ENCODE peak calls at places on chromosomes 11 and 22, in seven cellular contexts. G is K562, D is adrenal gland, E is HFF-Myc, Q is AG09309, F is right lobe of liver, N is fibroblast of pulmonary artery. J is an unnamed sample.

GRCh38 chr22:46774456-46775363 is 12.3 kb downstream of the TBC1D22A start:
- DNase-seq in G (no peak), D (no peak), E (no peak), Q (no peak), F (no peak), N (no peak), J (no peak)

GRCh38 chr22:42116848-42117424 is 13.7 kb downstream of the CYP2D6 start:
- DNase-seq in G (no peak), D (no peak), E (no peak), Q (no peak), F (no peak), N (peak), J (no peak)

GRCh38 chr11:25938952-25939351 is 393.0 kb upstream of the ANO3 start:
- DNase-seq in G (no peak), D (no peak), E (no peak), Q (no peak), F (no peak), N (no peak), J (no peak)

GRCh38 chr11:35978173-35978572 is 34.3 kb downstream of the LDLRAD3 start:
- DNase-seq in G (no peak), D (no peak), E (no peak), Q (no peak), F (no peak), N (no peak), J (no peak)

GRCh38 chr22:23070418-23071162 is at the start of gene GNAZ:
- DNase-seq in G (no peak), D (peak), E (no peak), Q (no peak), F (peak), N (no peak), J (peak)

GRCh38 chr11:46210133-46210636 is 67.3 kb upstream of the CREB3L1 start:
- DNase-seq in G (peak), D (peak), E (peak), Q (peak), F (no peak), N (peak), J (no peak)

GRCh38 chr11:102306817-102307814 is 10.2 kb upstream of the BIRC3 start:
- DNase-seq in G (no peak), D (no peak), E (no peak), Q (no peak), F (no peak), N (no peak), J (no peak)

GRCh38 chr11:117478126-117478856 is 150.6 kb downstream of the CEP164 start:
- DNase-seq in G (no peak), D (no peak), E (no peak), Q (no peak), F (no peak), N (no peak), J (no peak)

GRCh38 chr22:32202539-32203180 is 2.2 kb downstream of the RFPL2 start:
- DNase-seq in G (peak), D (no peak), E (peak), Q (no peak), F (peak), N (peak), J (peak)

GRCh38 chr11:68354181-68354872 is 41.9 kb downstream of the LRP5 start:
- DNase-seq in G (no peak), D (peak), E (peak), Q (peak), F (peak), N (peak), J (no peak)

GRCh38 chr11:67262731-67263675 is 3.3 kb upstream of the GRK2 start:
- DNase-seq in G (peak), D (peak), E (no peak), Q (peak), F (peak), N (peak), J (peak)

GRCh38 chr22:35432226-35432905 is 32.4 kb downstream of the MCM5 start:
- DNase-seq in G (no peak), D (no peak), E (no peak), Q (no peak), F (no peak), N (no peak), J (no peak)

GRCh38 chr22:35430897-35431322 is 31.0 kb downstream of the MCM5 start:
- DNase-seq in G (peak), D (peak), E (peak), Q (peak), F (peak), N (peak), J (peak)

GRCh38 chr22:35435201-35435712 is 35.3 kb downstream of the MCM5 start:
- DNase-seq in G (no peak), D (no peak), E (no peak), Q (no peak), F (no peak), N (no peak), J (no peak)

GRCh38 chr22:35434061-35434750 is 34.3 kb downstream of the MCM5 start:
- DNase-seq in G (peak), D (no peak), E (no peak), Q (no peak), F (no peak), N (no peak), J (no peak)

GRCh38 chr22:35431483-35432205 is 31.7 kb downstream of the MCM5 start:
- DNase-seq in G (no peak), D (no peak), E (no peak), Q (no peak), F (peak), N (no peak), J (no peak)
- TF ChIP-seq CTCF in G (no peak), D (no peak), E (no peak), Q (peak), F (no peak), N (peak), J (no peak)

DNA sequence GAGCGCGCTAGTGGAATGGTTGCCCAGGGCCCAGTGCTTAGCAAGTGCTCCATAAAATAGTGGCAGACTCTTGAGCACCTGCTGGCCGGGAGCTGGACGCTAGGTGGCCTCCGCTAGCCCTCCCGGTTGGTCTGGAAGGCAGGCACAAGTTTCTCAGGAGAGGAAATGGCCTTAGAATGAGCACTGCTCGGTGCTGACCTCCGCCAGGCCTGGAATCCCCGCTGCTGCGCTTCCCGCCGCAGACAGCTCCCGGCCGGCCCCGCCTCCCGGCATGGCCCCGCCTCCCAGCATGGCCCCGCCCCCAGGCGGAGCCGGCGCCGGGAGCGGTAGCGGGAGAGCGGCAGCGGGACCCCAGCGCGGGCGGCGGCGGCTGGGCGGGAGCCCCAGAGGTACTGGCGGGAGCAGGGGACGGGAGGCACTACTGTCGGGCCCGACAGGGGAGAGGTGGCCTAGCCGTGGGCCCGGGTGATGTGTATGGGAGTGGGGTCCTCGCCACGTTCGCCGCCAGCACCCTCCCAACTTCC is at the start of gene SIPA1:
- DNase-seq in G (peak), D (peak), E (peak), Q (peak), F (peak), N (peak), J (peak)
- TF ChIP-seq CTCF in G (peak), D (peak), E (peak), Q (peak), F (peak), N (peak), J (peak)

GRCh38 chr22:47929073-47929472 is 1166.6 kb downstream of the TBC1D22A start:
- DNase-seq in G (no peak), D (no peak), E (no peak), Q (no peak), F (no peak), N (no peak), J (no peak)

GRCh38 chr22:47927811-47928210 is 1165.4 kb downstream of the TBC1D22A start:
- DNase-seq in G (no peak), D (no peak), E (no peak), Q (no peak), F (no peak), N (no peak), J (no peak)

GRCh38 chr22:47933226-47933625 is 1170.8 kb downstream of the TBC1D22A start:
- DNase-seq in G (no peak), D (no peak), E (no peak), Q (no peak), F (no peak), N (no peak), J (no peak)

GRCh38 chr22:47929646-47930185 is 1167.3 kb downstream of the TBC1D22A start:
- DNase-seq in G (no peak), D (no peak), E (no peak), Q (no peak), F (no peak), N (no peak), J (no peak)

GRCh38 chr22:47928626-47929025 is 1166.2 kb downstream of the TBC1D22A start:
- DNase-seq in G (no peak), D (no peak), E (no peak), Q (no peak), F (no peak), N (no peak), J (no peak)
- TF ChIP-seq CTCF in G (no peak), D (no peak), E (no peak), Q (no peak), F (no peak), N (no peak), J (no peak)

DNA sequence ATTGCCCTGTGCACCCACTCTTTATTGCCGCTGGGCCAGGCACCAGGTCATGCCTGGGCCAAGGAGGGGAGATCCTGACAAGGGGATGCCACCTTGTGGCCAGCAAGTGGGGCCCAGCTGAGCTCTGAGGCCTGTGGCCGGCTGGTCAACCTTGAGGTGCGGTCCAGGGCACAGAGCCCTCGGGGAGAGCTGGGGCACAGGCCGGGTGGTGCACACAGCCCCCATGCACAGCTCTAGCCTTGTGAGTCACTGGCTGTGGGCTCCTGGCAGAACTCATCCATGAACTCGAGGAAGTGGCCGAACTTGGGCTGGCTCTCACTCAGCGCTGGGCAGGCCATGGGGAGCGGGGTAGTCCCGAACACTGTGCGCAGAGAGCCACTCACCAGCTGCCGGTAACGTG is 94.3 kb downstream of the RNF169 start:
- DNase-seq in G (no peak), D (no peak), E (no peak), Q (no peak), F (no peak), N (no peak), J (no peak)
- TF ChIP-seq CTCF in G (peak), D (no peak), E (no peak), Q (peak), F (no peak), N (no peak), J (no peak)

GRCh38 chr22:28112130-28112529 is 193.1 kb upstream of the PITPNB start:
- DNase-seq in G (no peak), D (no peak), E (no peak), Q (no peak), F (no peak), N (no peak), J (no peak)

GRCh38 chr22:28116261-28116673 is 197.2 kb upstream of the PITPNB start:
- DNase-seq in G (no peak), D (no peak), E (peak), Q (peak), F (no peak), N (peak), J (no peak)

GRCh38 chr22:28111501-28111900 is 192.4 kb upstream of the PITPNB start:
- DNase-seq in G (no peak), D (no peak), E (no peak), Q (peak), F (no peak), N (no peak), J (no peak)

GRCh38 chr22:28115426-28115825 is 196.4 kb upstream of the PITPNB start:
- DNase-seq in G (no peak), D (no peak), E (no peak), Q (no peak), F (no peak), N (no peak), J (no peak)

GRCh38 chr22:28112548-28113043 is 193.5 kb upstream of the PITPNB start:
- DNase-seq in G (peak), D (peak), E (peak), Q (peak), F (no peak), N (peak), J (peak)
- TF ChIP-seq CTCF in G (peak), D (peak), E (peak), Q (peak), F (peak), N (peak), J (peak)

GRCh38 chr22:44091021-44091721 is 67.1 kb downstream of the PARVB start:
- DNase-seq in G (no peak), D (no peak), E (no peak), Q (no peak), F (peak), N (peak), J (peak)
- TF ChIP-seq CTCF in G (no peak), D (no peak), E (peak), Q (peak), F (no peak), N (peak), J (peak)

DNA sequence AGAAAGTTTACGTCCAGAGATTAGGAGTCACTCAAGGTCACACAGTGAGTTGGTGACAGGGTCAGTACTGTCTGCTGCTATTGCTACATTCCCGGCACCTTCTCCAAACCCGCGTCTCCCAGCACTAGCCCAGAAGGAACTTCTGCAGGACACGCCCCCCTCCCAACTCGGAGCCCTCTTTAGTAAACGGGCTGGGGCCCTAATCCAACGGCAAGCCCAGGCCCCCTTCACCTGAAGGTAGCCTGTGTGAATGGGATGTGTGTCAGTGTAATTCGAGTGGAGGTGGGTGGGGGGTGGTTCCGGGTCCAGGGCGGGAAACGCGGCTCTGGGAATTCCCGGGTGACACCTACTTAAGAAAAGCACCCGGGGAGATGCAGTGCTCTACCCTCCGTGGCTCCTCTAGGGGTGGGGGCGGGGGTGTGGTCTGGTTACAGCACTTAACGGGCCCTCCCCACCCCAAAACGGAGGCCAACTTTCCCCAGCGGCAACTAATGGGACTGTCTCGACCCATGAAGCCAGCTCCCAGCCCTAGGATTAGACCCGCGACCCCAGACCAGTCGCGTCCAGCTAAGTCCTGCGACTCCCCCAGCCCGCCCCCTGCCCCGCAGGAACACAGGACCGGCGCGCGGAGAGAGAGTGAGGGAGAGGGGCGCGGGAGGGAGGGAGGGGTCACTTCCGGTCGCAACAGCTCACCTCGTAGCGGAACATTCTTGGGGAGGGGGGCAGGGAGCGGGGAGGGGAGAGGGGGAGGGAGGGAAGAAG is 468 bp downstream of the PATL1 start:
- DNase-seq in G (peak), D (peak), E (no peak), Q (no peak), F (peak), N (peak), J (peak)
- TF ChIP-seq CTCF in G (peak), D (peak), E (no peak), Q (no peak), F (no peak), N (peak), J (peak)

GRCh38 chr22:45335854-45336492 is 26.2 kb downstream of the FAM118A start:
- DNase-seq in G (no peak), D (no peak), E (no peak), Q (no peak), F (no peak), N (no peak), J (no peak)

GRCh38 chr22:45338795-45339194 is 29.1 kb downstream of the FAM118A start:
- DNase-seq in G (no peak), D (no peak), E (no peak), Q (no peak), F (no peak), N (no peak), J (no peak)

GRCh38 chr22:45335021-45335818 is 25.5 kb downstream of the FAM118A start:
- DNase-seq in G (no peak), D (peak), E (no peak), Q (no peak), F (peak), N (no peak), J (peak)

GRCh38 chr22:45337536-45337935 is 27.8 kb downstream of the FAM118A start:
- DNase-seq in G (no peak), D (no peak), E (no peak), Q (no peak), F (no peak), N (no peak), J (no peak)

DNA sequence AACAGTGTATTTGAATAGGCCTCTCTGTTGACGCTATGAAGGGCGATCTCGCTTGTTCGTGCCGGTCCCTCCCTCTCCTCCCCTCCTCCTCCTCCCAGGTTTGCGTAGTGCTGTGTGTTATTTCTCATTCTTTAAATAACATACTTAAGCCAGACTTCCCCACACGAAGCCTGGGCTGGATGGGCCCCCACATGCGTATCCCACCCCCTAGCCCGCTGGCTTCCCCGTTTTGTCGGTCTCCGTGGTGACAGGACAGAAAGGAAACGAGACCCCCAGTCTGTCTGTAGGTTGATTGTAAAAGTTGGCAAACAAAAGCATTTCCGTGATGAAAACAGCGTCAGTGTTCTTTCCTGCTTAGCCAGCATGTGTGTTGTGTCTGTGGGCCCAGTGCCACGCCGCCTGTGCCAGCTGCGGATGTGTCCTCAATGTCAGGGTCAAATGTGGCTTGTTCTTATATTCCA is 27.3 kb downstream of the FAM118A start:
- DNase-seq in G (no peak), D (peak), E (no peak), Q (no peak), F (peak), N (peak), J (no peak)
- TF ChIP-seq CTCF in G (no peak), D (no peak), E (no peak), Q (no peak), F (no peak), N (no peak), J (no peak)

GRCh38 chr11:72237112-72237931 is 6.7 kb downstream of the PHOX2A start:
- DNase-seq in G (no peak), D (no peak), E (no peak), Q (no peak), F (peak), N (no peak), J (no peak)

GRCh38 chr11:72239849-72240460 is 4.0 kb downstream of the PHOX2A start:
- DNase-seq in G (no peak), D (peak), E (no peak), Q (no peak), F (peak), N (peak), J (peak)

GRCh38 chr11:72239296-72239848 is 4.6 kb downstream of the PHOX2A start:
- DNase-seq in G (no peak), D (peak), E (peak), Q (no peak), F (peak), N (peak), J (no peak)

GRCh38 chr11:72238040-72238450 is 5.9 kb downstream of the PHOX2A start:
- DNase-seq in G (peak), D (peak), E (no peak), Q (no peak), F (peak), N (peak), J (peak)

DNA sequence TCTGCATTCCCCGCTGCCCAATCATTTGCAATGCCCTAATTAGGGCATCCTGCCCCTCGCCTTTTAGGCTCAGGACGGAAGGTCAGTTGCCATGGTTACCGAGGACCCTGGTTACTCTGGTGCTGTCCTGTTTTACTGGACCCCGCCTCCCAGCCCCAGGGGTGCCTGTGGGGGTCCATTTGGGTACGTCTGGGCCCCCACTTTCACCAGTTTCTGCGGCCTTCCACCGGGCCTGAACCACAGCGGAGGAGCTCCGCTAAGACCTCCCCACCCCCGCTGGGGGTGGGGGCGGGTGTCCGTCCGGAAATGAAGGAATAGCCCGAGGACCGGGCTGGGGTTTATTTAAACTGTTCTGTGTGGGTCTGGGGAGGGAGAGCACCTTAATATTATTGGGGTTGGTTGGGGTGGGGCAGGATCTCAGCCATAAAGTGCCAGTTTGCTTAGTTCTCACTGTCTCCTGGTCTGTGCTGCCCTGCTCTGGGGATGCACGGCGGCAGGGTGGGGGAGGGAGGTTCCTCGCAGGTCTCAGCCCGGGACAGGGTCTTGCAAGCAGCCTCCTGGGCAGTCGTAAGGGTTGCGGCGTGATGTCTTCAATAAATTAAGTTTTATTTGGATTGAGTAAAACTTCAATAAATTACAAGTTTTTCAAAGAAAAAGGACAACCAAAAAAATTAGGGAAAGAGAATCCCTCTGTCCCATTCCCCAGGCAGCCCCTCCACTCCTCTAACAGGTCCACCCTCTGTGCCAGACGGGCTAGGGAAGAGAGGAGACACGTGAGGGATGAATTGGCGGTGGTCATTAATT is 5.3 kb downstream of the PHOX2A start:
- DNase-seq in G (no peak), D (no peak), E (no peak), Q (no peak), F (no peak), N (no peak), J (no peak)
- TF ChIP-seq CTCF in G (no peak), D (no peak), E (no peak), Q (no peak), F (no peak), N (no peak), J (no peak)

J was measured in endothelial cell.